ENCODE peak calls at places on chromosome 1, in ten cellular contexts. U is mammary epithelial cell, W is K562, H is neural progenitor cell, B is SK-N-SH, J is Peyer's patch, O is IMR-90, F is kidney epithelial cell, M is Caco-2, R is BJ. K is an unnamed sample.

GRCh38 chr1:62175568-62176179 is 19.0 kb upstream of the L1TD1 start:
- DNase-seq in U (peak; percentile 39), W (peak; percentile 21), H (peak; percentile 70), B (peak; percentile 51), J (no peak), O (peak; percentile 45), F (no peak), M (no peak), R (peak; percentile 10), K (peak; percentile 47)

GRCh38 chr1:5386371-5386770 is 605.9 kb downstream of the NPHP4 start:
- DNase-seq in U (no peak), W (no peak), H (no peak), B (no peak), J (no peak), O (no peak), F (no peak), M (no peak), R (no peak), K (no peak)

GRCh38 chr1:56339786-56340465 is 239.4 kb downstream of the PLPP3 start:
- DNase-seq in U (no peak), W (no peak), H (no peak), B (no peak), J (no peak), O (no peak), F (no peak), M (no peak), R (no peak), K (no peak)

GRCh38 chr1:232435746-232436145 is 194.2 kb downstream of the SIPA1L2 start:
- DNase-seq in U (no peak), W (no peak), H (no peak), B (no peak), J (no peak), O (peak; percentile 70), F (no peak), M (no peak), R (no peak), K (no peak)

GRCh38 chr1:247216246-247216645 is 39.6 kb upstream of the VN1R5 start:
- DNase-seq in U (no peak), W (no peak), H (no peak), B (no peak), J (no peak), O (no peak), F (no peak), M (no peak), R (no peak), K (no peak)

GRCh38 chr1:230976825-230977747 is 1.6 kb downstream of the TTC13 start:
- DNase-seq in U (no peak), W (no peak), H (no peak), B (no peak), J (peak; percentile 53), O (no peak), F (no peak), M (no peak), R (no peak), K (no peak)

GRCh38 chr1:43285269-43285986 is at the start of gene C1orf210:
- DNase-seq in U (peak; percentile 83), W (peak; percentile 86), H (peak; percentile 34), B (no peak), J (no peak), O (no peak), F (no peak), M (peak; percentile 93), R (no peak), K (peak; percentile 85)

GRCh38 chr1:24910210-24910609 is 19.9 kb downstream of the RUNX3 start:
- DNase-seq in U (no peak), W (no peak), H (no peak), B (no peak), J (no peak), O (no peak), F (no peak), M (no peak), R (no peak), K (no peak)

DNA sequence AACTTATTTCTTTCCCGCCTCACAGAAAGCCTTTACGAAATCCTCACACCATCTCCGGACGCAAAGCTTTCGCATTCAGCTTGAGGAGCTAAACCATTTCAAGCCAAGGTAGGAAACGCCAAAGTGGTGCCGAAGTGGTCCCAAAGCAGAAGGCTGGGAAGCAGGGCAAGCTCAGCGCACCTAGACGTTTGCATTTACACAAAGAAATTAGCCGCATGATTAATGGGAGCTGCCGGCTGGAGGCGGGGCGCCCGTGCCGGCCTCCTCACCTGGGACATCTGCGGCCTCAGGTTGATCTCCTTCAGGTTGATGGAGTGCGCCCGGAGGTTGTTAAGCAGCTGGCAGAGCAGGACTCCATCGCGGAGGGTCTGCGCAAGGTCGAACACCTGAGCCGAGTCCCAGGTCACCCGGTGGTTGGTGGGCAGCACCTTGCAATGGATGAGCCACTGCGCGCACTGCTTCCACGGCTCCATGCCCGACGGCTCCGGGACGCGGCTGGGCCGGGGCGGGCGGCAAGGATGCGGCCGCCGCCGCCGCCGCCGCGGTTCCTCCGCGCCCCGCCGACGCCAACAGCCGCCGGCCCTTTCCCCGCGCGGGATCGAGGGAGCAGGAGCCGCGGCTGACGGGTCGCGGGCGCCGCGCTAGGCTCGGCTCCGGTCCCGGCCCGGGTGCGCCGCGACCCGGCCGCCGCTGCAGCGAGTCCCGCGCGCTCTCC is 426 bp downstream of the VAV3 start:
- DNase-seq in U (peak; percentile 53), W (no peak), H (peak; percentile 44), B (peak; percentile 7), J (peak; percentile 58), O (no peak), F (no peak), M (no peak), R (no peak), K (peak; percentile 20)
- H3K4me3 ChIP-seq in U (peak overlapping the region; percentile 59), W (no peak overlapping the region), H (peak overlapping the region; percentile 73), B (peak overlapping the region; percentile 48), J (peak overlapping the region; percentile 36), O (no peak overlapping the region), F (peak overlapping the region; percentile 57), M (no peak overlapping the region), R (no peak overlapping the region), K (peak overlapping the region; percentile 32)

GRCh38 chr1:103525114-103525606 is 339 bp upstream of the RNPC3 start:
- DNase-seq in U (peak; percentile 51), W (peak; percentile 70), H (peak; percentile 75), B (peak; percentile 58), J (no peak), O (peak; percentile 38), F (no peak), M (no peak), R (no peak), K (peak; percentile 44)

GRCh38 chr1:103529746-103530145 is 4.2 kb downstream of the RNPC3 start:
- DNase-seq in U (peak; percentile 14), W (no peak), H (peak; percentile 58), B (no peak), J (no peak), O (peak; percentile 54), F (no peak), M (no peak), R (no peak), K (peak; percentile 30)

GRCh38 chr1:103523346-103523745 is 2.2 kb upstream of the RNPC3 start:
- DNase-seq in U (no peak), W (no peak), H (no peak), B (no peak), J (no peak), O (no peak), F (no peak), M (no peak), R (no peak), K (no peak)

GRCh38 chr1:103527331-103527730 is 1.8 kb downstream of the RNPC3 start:
- DNase-seq in U (no peak), W (no peak), H (no peak), B (no peak), J (no peak), O (no peak), F (no peak), M (no peak), R (no peak), K (no peak)

DNA sequence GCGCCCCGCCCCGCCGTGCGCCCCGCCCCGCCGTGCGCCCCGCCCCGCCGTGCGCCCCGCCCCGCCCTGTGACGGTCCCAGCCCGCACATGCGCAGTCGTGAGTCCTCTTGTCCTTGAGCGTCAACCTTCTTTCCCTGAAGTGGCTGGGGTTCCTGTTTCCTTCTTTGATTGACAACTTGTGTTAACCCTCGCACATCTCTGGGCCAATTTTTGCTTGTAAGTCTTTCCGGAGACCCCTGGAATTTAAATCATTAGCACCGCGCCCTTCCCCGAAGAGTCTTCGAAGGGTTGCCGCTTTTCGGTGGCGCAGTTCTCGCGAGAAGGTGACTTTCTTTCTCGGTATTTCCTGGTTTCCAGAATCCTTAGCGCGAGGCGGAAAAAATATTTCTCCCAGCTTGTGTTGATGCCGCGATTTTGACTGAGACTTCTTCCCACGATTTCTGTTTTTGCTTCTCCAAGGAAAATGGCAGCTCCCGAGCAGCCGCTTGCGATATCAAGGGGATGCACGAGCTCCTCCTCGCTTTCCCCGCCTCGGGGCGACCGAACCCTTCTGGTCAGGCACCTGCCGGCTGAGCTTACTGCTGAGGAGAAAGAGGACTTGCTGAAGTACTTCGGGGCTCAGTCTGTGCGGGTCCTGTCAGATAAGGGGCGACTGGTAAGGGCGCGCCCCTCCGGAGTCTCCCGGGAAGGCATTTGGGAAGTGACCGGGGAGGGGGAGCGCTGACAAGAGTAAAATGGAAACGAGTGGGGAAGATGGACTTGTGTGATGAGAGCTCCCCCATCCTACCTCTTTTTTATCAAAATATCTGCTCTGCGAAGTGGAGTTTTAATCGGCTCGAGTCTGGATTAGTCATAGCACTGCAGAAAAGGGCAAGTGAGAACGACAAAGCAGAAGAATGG is at the start of gene RNPC3:
- DNase-seq in U (peak; percentile 84), W (peak; percentile 79), H (peak; percentile 92), B (peak; percentile 82), J (peak; percentile 82), O (peak; percentile 91), F (peak; percentile 74), M (peak; percentile 80), R (peak; percentile 67), K (peak; percentile 83)
- TF ChIP-seq CTCF in U (no peak), W (no peak), H (peak; percentile 27), B (peak; percentile 10), J (no peak), O (no peak), F (no peak), M (no peak), R (peak; percentile 5), K (peak; percentile 4)

DNA sequence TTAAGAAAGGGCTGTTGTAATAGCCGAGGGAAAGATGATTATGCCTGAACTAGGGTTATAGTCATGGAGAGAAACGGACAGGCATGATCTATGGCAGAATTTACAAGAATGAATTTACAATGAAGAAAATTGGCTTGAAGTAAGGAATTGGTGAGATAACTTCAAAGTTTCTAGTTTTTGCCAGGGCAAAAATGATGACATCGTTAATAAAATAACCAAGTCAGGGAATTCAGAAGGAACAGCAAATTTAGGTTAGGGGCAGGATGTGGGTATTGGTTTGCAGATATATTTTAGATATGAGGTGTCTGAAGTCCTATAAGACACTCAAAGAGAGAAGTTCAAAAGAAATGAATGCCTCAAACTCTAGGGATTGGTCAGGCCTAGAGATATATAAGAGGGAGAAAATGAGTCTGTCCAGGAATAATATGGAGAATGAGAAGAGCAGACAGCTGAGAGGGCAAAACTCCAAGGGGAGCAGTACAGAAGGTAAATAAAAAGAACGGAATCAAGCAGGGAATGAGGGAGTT is 62.8 kb downstream of the IARS2 start:
- DNase-seq in U (no peak), W (no peak), H (no peak), B (no peak), J (no peak), O (no peak), F (no peak), M (no peak), R (no peak), K (no peak)
- H3K36me3 ChIP-seq in U (peaks cover 37% of the 10 kb centered on the region), W (peaks cover 74% of the 10 kb centered on the region), H (peaks cover 7% of the 10 kb centered on the region), B (peaks cover 77% of the 10 kb centered on the region), J (peaks cover 41% of the 10 kb centered on the region), O (peaks cover 27% of the 10 kb centered on the region), F (peaks cover 2% of the 10 kb centered on the region), M (peaks cover 1% of the 10 kb centered on the region), R (peaks cover 8% of the 10 kb centered on the region), K (peaks cover 8% of the 10 kb centered on the region)

DNA sequence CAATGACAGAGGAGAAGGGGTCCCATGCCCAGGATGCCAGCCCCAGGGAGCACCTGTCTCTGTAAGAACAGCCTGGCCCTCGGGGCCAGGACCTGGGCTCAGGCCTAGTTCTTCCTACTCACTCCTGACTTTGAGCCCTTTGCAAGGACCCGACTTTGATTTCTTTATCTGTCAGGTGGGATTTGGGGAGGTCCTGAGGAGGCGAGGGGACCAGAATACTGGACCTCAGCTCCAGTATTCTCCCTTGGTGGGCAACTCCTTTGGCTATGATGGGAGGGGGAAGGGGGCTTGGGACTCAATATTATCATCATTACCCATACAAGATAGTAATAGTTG is 18.1 kb downstream of the KCNQ4 start:
- DNase-seq in U (no peak), W (no peak), H (no peak), B (no peak), J (no peak), O (no peak), F (no peak), M (no peak), R (no peak), K (no peak)
- H3K4me3 ChIP-seq in U (peak overlapping the region; percentile 49), W (peak overlapping the region; percentile 38), H (peak overlapping the region; percentile 7), B (peak overlapping the region; percentile 51), J (peak overlapping the region; percentile 34), O (peak overlapping the region; percentile 63), F (no peak overlapping the region), M (no peak overlapping the region), R (peak overlapping the region; percentile 42), K (no peak overlapping the region)

K was measured in bronchial epithelial cell.